ENCODE peak calls at places on chromosomes 12 and 14, in five cellular contexts. E is LoVo, U is pulmonary artery endothelial cell, I is GM18507, P is progenitor cell of endocrine pancreas. N is an unnamed sample.

GRCh38 chr14:72550513-72550912 is 343.4 kb downstream of the DPF3 start:
- DNase-seq in P (no peak), E (no peak), I (no peak), U (no peak), N (no peak)

GRCh38 chr14:77914073-77914721 is 114.3 kb downstream of the ADCK1 start:
- DNase-seq in P (no peak), U (no peak), I (no peak), E (no peak), N (no peak)

GRCh38 chr12:3453947-3454675 is 36.9 kb upstream of the PRMT8 start:
- DNase-seq in P (no peak), U (no peak), I (no peak), E (peak), N (no peak)

GRCh38 chr12:51189790-51190355 is 16.9 kb upstream of the TFCP2 start:
- DNase-seq in E (no peak), P (no peak), I (no peak), U (no peak), N (no peak)

GRCh38 chr12:27711312-27711682 is 665 bp downstream of the MRPS35 start:
- DNase-seq in I (no peak), E (peak), U (no peak), P (no peak), N (no peak)

GRCh38 chr12:49655595-49656236 is 32.4 kb downstream of the PRPF40B start:
- DNase-seq in U (peak), I (no peak), E (no peak), P (no peak), N (no peak)

GRCh38 chr14:33692762-33693161 is 258.1 kb downstream of the EGLN3 start:
- DNase-seq in P (no peak), E (no peak), U (no peak), I (no peak), N (no peak)

GRCh38 chr14:23578560-23579310 is at the start of gene JPH4:
- DNase-seq in P (no peak), U (no peak), I (no peak), E (no peak), N (no peak)

GRCh38 chr12:28130625-28131598 is 59.3 kb upstream of the CCDC91 start:
- DNase-seq in U (peak), I (no peak), P (no peak), E (peak), N (no peak)

GRCh38 chr14:103057028-103057371 is 349 bp downstream of the CDC42BPB start:
- DNase-seq in U (no peak), I (no peak), E (no peak), P (no peak), N (no peak)

GRCh38 chr14:106872619-106873446 is 1346.5 kb downstream of the TMEM121 start:
- DNase-seq in U (no peak), I (no peak), P (no peak), E (peak), N (peak)

GRCh38 chr12:20368653-20369163 is 371 bp downstream of the PDE3A start:
- DNase-seq in U (no peak), I (no peak), P (peak), E (no peak), N (no peak)

GRCh38 chr12:96034631-96035282 is 630 bp downstream of the LTA4H start:
- DNase-seq in I (no peak), E (peak), U (no peak), P (no peak), N (no peak)

GRCh38 chr14:104202259-104203070 is 64.1 kb downstream of the KIF26A start:
- DNase-seq in U (no peak), I (no peak), E (no peak), P (no peak), N (no peak)

GRCh38 chr12:121181181-121181580 is 28.7 kb upstream of the P2RX4 start:
- DNase-seq in I (no peak), E (no peak), U (no peak), P (no peak), N (no peak)

GRCh38 chr12:117514016-117514415 is 152.6 kb upstream of the NOS1 start:
- DNase-seq in U (no peak), I (no peak), P (no peak), E (no peak), N (no peak)

GRCh38 chr12:111122458-111122878 is 202.1 kb upstream of the MYL2 start:
- DNase-seq in I (no peak), U (no peak), E (no peak), P (no peak), N (no peak)

GRCh38 chr12:125280482-125281377 is 215.5 kb downstream of the AACS start:
- DNase-seq in U (no peak), E (no peak), P (no peak), I (no peak), N (no peak)

GRCh38 chr12:132498931-132499330 is 9.0 kb downstream of the FBRSL1 start:
- DNase-seq in E (no peak), U (no peak), I (no peak), P (no peak), N (no peak)

GRCh38 chr14:97900187-97900586 is 1103.0 kb downstream of the VRK1 start:
- DNase-seq in U (no peak), E (no peak), I (no peak), P (no peak), N (no peak)

GRCh38 chr12:57008113-57008687 is 1.9 kb upstream of the ZBTB39 start:
- DNase-seq in E (peak), P (no peak), U (peak), I (no peak), N (no peak)

GRCh38 chr12:56590237-56590830 is 39.8 kb downstream of the BAZ2A start:
- DNase-seq in I (no peak), P (no peak), U (no peak), E (no peak), N (no peak)

GRCh38 chr12:111160350-111161142 is 208.3 kb downstream of the PHETA1 start:
- DNase-seq in I (no peak), P (no peak), U (no peak), E (no peak), N (no peak)

GRCh38 chr14:105315211-105315721 is 718 bp downstream of the PACS2 start:
- DNase-seq in E (peak), U (no peak), P (peak), I (no peak), N (no peak)